ENCODE peak calls at places on chromosomes 16 and 17, in five cellular contexts. R is keratinocyte, N is A549, O is thoracic aorta, E is uterus. F is an unnamed sample. For H3K4me1, the result is how much of the 10 kb centered on the place peaks cover.

GRCh38 chr17:50375858-50376538 is 3.0 kb downstream of the EME1 start:
- DNase-seq in R (no peak), N (no peak), O (no peak), E (no peak), F (no peak)

GRCh38 chr17:42632949-42633444 is 23.5 kb downstream of the TUBG1 start:
- DNase-seq in R (no peak), N (no peak), O (no peak), E (no peak), F (no peak)

GRCh38 chr16:67173808-67174705 is 3.7 kb downstream of the NOL3 start:
- DNase-seq in R (no peak), N (peak), O (peak), E (peak), F (peak)

GRCh38 chr16:30797670-30798309 is 10.8 kb upstream of the ZNF629 start:
- DNase-seq in R (no peak), N (peak), O (no peak), E (no peak), F (no peak)

GRCh38 chr17:63956296-63956920 is 16.3 kb downstream of the SCN4A start:
- DNase-seq in R (no peak), N (no peak), O (no peak), E (no peak), F (no peak)

GRCh38 chr16:66927012-66927436 is 1.7 kb upstream of the RRAD start:
- DNase-seq in R (peak), N (peak), O (no peak), E (no peak), F (peak)

GRCh38 chr16:2483160-2483559 is 8.2 kb downstream of the TBC1D24 start:
- DNase-seq in R (no peak), N (no peak), O (no peak), E (no peak), F (no peak)

GRCh38 chr17:73103661-73104335 is 11.3 kb upstream of the SLC39A11 start:
- DNase-seq in R (no peak), N (no peak), O (no peak), E (no peak), F (no peak)

GRCh38 chr17:2181206-2181983 is 122.2 kb downstream of the SMG6 start:
- DNase-seq in R (no peak), N (no peak), O (peak), E (peak), F (peak)

GRCh38 chr17:29682987-29683386 is 60.3 kb upstream of the CORO6 start:
- DNase-seq in R (no peak), N (no peak), O (no peak), E (no peak), F (no peak)

GRCh38 chr16:88316151-88316550 is 66.6 kb upstream of the ZNF469 start:
- DNase-seq in R (no peak), N (no peak), O (no peak), E (no peak), F (no peak)

GRCh38 chr16:59973966-59974365 is 1239.8 kb upstream of the GOT2 start:
- DNase-seq in R (no peak), N (no peak), O (no peak), E (no peak), F (no peak)

GRCh38 chr17:1829189-1829578 is 518 bp downstream of the SMYD4 start:
- DNase-seq in R (no peak), N (peak), O (no peak), E (peak), F (no peak)

GRCh38 chr17:8120520-8121443 is 2.5 kb upstream of the ALOXE3 start:
- DNase-seq in R (peak), N (peak), O (no peak), E (peak), F (peak)

GRCh38 chr16:29834079-29834478 is 13.8 kb downstream of the MVP start:
- DNase-seq in R (no peak), N (no peak), O (no peak), E (no peak), F (no peak)

GRCh38 chr16:76265434-76266045 is 11.7 kb upstream of the CNTNAP4 start:
- DNase-seq in R (no peak), N (peak), O (no peak), E (no peak), F (no peak)

GRCh38 chr17:76296186-76296585 is 11.9 kb downstream of the QRICH2 start:
- DNase-seq in R (no peak), N (no peak), O (no peak), E (no peak), F (no peak)

GRCh38 chr17:78903101-78903779 is at the start of gene CEP295NL:
- DNase-seq in R (no peak), N (peak), O (no peak), E (no peak), F (no peak)

GRCh38 chr16:75244844-75245758 is 6.3 kb downstream of the BCAR1 start:
- DNase-seq in R (no peak), N (peak), O (peak), E (peak), F (peak)

GRCh38 chr17:56866076-56866475 is 32.1 kb downstream of the DGKE start:
- DNase-seq in R (no peak), N (no peak), O (no peak), E (no peak), F (no peak)

GRCh38 chr17:4901648-4902344 is 1.1 kb downstream of the CHRNE start:
- DNase-seq in R (no peak), N (no peak), O (no peak), E (no peak), F (no peak)

GRCh38 chr17:83053779-83054451 is 25.5 kb upstream of the METRNL start:
- DNase-seq in R (no peak), N (no peak), O (no peak), E (peak), F (peak)

DNA sequence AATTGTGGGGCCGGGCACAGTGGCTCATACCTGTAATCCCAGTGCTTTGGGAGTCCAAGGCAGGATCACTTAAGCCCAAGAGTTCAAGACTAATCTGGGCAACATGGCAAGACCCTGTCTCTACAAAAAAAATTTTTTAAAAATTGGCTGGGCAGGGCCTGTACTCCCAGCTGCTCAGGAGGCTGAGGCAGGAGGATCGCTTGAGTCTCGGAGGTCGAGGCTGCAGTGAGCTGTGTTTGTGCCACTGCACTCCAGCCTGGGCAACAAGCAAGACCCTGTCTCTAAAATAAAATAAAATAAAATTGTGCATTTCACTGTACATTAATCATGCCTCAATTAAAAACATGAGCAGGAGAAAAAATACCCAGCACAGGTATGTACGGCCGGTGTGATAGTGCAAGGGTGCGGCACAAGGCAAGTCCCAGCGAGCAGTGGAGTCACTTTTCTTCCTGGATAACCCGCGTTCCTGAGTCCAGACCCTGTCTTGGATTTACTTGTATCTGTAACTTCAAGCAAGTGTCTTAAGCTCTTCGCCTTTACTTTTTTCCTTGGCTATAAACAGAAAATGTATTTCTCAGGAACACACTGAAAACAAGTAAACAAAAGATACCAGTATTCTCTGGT is 11.4 kb downstream of the ZDHHC7 start:
- DNase-seq in R (peak), N (no peak), O (no peak), E (no peak), F (no peak)
- H3K27ac ChIP-seq in R (peak), N (peak), O (peak), E (peak), F (no peak)

DNA sequence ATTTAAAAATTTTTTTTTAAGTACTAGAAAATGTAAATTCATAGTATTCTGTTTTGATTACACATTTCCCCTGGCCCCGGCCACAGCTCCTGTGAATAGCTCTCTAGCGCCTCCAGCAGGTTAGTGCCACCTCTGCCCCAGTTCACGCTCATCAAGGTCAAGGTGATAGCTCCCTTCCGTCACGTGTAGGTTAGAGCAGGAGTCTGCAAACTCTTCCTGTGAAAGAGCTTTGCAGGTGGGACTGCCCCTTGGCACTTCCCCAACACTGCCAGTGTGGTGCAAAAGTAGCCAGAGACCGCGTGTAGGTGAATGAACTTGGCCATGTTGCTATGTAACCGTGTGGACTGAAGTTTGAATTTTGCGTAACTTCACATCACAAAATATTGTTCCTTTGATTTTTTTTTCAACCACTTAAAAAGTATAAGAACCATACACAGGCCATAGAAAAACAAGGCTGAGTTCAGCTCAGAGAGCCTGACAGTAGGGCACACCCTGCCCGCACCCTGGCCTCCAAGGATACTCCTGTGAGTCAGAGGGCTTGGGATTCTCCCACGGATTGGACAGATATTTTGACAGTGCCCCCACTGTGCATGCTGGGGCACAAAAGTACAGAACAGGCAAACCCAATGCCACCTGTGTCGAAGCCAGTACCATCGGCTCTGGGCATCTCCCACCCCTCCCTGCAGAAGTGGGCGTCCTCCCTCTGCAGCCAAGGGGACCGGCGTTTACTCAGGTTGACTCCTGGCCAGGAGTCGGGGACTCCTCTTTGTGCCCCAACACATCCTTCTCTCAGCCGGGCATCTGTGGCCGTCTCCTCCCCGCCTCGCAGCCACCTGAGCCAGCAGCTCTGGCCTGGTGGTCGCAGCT is 92.0 kb upstream of the CHMP6 start:
- DNase-seq in R (no peak), N (peak), O (no peak), E (no peak), F (peak)
- H3K4me1 ChIP-seq in R (under half), N (under half), O (under half), E (under half), F (under half)

DNA sequence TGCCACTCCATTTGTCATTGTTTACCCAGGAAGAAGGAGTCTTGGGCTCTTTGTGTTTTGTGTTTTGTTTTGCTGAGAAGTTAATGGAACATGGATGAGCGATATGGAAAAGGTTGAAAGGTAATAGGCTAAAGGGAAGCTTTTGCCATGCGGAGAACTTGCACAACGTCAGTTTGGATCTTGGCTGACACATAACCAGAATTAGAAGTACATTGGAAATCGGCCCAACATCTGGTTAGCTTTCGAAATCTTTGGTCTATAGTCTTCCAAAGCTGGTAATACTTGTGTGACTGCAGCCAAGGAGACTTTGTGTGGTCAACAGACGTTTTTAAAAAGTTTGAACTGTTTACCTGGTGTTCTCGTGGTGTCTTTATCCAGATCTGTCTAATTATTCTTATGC is 89.6 kb downstream of the CLEC16A start:
- DNase-seq in R (no peak), N (no peak), O (no peak), E (peak), F (no peak)
- H3K27ac ChIP-seq in R (peak), N (no peak), O (no peak), E (peak), F (no peak)

GRCh38 chr17:40073454-40074174 is 10.8 kb downstream of the THRA start:
- DNase-seq in R (no peak), N (no peak), O (no peak), E (no peak), F (no peak)
- H3K4me1 ChIP-seq in R (under half), N (half or more), O (half or more), E (under half), F (half or more)

GRCh38 chr16:57804111-57804837 is 2.0 kb upstream of the KIFC3 start:
- DNase-seq in R (no peak), N (no peak), O (no peak), E (no peak), F (no peak)
- H3K27ac ChIP-seq in R (no peak), N (peak), O (no peak), E (peak), F (no peak)

GRCh38 chr17:40317345-40317873 is 8.4 kb downstream of the RARA start:
- DNase-seq in R (no peak), N (peak), O (no peak), E (peak), F (no peak)
- H3K4me1 ChIP-seq in R (half or more), N (half or more), O (half or more), E (under half), F (under half)

GRCh38 chr17:66950886-66951604 is 13.5 kb upstream of the CACNG4 start:
- DNase-seq in R (no peak), N (no peak), O (no peak), E (no peak), F (no peak)

GRCh38 chr17:66949501-66949900 is 15.0 kb upstream of the CACNG4 start:
- DNase-seq in R (no peak), N (no peak), O (no peak), E (no peak), F (no peak)

GRCh38 chr17:66952031-66952524 is 12.4 kb upstream of the CACNG4 start:
- DNase-seq in R (peak), N (peak), O (no peak), E (peak), F (peak)

GRCh38 chr17:66951605-66951953 is 12.9 kb upstream of the CACNG4 start:
- DNase-seq in R (peak), N (peak), O (no peak), E (no peak), F (no peak)

GRCh38 chr17:66950325-66950724 is 14.2 kb upstream of the CACNG4 start:
- DNase-seq in R (no peak), N (no peak), O (no peak), E (no peak), F (no peak)
- H3K27ac ChIP-seq in R (no peak), N (peak), O (no peak), E (no peak), F (no peak)

F was measured in lung.